ENCODE peak calls at places on chromosomes 4 and X, in eight cellular contexts. G is A549, F is ovary, B is H1, Q is stomach, L is transverse colon, N is upper lobe of left lung, T is tibial nerve. U is an unnamed sample.

GRCh38 chrX:40064055-40064597 is 33.6 kb downstream of the BCOR start:
- DNase-seq in G (no peak), F (no peak), B (no peak), Q (no peak), L (no peak), N (no peak), T (no peak), U (no peak)

GRCh38 chrX:7052541-7052940 is 95.0 kb upstream of the STS start:
- DNase-seq in G (no peak), F (no peak), B (no peak), Q (no peak), L (no peak), N (no peak), T (no peak), U (no peak)

GRCh38 chr4:88018471-88018870 is 11.0 kb downstream of the PKD2 start:
- DNase-seq in G (no peak), F (no peak), B (no peak), Q (no peak), L (no peak), N (no peak), T (no peak), U (peak; percentile 89)

GRCh38 chr4:93144644-93145043 is 683.9 kb upstream of the ATOH1 start:
- DNase-seq in G (no peak), F (no peak), B (no peak), Q (no peak), L (no peak), N (no peak), T (no peak), U (no peak)

GRCh38 chrX:24002792-24003191 is 24.2 kb downstream of the KLHL15 start:
- DNase-seq in G (no peak), F (no peak), B (no peak), Q (no peak), L (no peak), N (no peak), T (no peak), U (no peak)

GRCh38 chrX:97563531-97564133 is 679.9 kb downstream of the RPA4 start:
- DNase-seq in G (no peak), F (peak; percentile 43), B (no peak), Q (peak; percentile 31), L (peak; percentile 41), N (peak; percentile 51), T (no peak), U (peak; percentile 65)

GRCh38 chr4:138310991-138311390 is 68.8 kb upstream of the SLC7A11 start:
- DNase-seq in G (no peak), F (no peak), B (no peak), Q (no peak), L (no peak), N (no peak), T (no peak), U (no peak)

GRCh38 chrX:40853816-40854123 is 118.4 kb upstream of the MED14 start:
- DNase-seq in G (no peak), F (no peak), B (no peak), Q (no peak), L (no peak), N (no peak), T (no peak), U (no peak)

GRCh38 chrX:39613997-39614679 is 483.6 kb downstream of the BCOR start:
- DNase-seq in G (no peak), F (no peak), B (peak; percentile 25), Q (no peak), L (peak; percentile 19), N (no peak), T (no peak), U (no peak)

GRCh38 chr4:24321151-24321550 is 263.2 kb downstream of the DHX15 start:
- DNase-seq in G (no peak), F (no peak), B (no peak), Q (no peak), L (no peak), N (no peak), T (no peak), U (no peak)

GRCh38 chr4:25351777-25352421 is 25.2 kb upstream of the ANAPC4 start:
- DNase-seq in G (no peak), F (no peak), B (peak; percentile 23), Q (no peak), L (no peak), N (no peak), T (no peak), U (no peak)

GRCh38 chr4:125735107-125735506 is 420.4 kb downstream of the FAT4 start:
- DNase-seq in G (peak; percentile 31), F (no peak), B (no peak), Q (no peak), L (no peak), N (peak; percentile 46), T (no peak), U (no peak)
- TF ChIP-seq EP300 in G (no peak), F (no peak), B (no peak), Q (no peak), L (no peak), N (no peak), T (no peak), U (no peak)

DNA sequence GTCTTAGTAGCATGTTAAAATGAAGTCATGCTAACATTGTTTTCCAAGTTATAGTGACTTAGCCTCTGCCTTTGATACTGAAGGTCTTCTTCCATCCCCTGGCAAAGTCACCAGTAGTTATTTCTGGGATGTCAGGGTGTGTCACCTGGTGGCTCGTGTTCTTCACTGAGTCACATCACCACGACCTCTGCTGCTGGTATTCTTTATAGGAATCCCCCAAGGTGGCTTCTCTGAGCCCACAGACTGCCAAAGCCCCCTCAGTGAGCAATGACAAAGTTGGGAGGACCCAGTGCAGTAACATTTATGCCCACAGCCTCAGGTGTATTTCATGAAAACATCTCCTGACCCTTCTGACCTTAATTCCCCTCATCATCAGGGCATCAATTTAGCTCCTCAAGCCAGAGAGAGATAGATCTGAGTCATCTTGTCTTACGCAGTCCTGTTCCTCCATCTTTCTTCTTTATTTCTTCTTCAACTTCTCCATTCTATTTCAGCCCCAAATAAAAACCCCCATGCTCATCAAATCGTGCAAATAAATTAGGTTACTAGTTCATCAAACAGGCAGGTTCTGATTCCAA is 29.3 kb upstream of the GPRIN3 start:
- DNase-seq in G (no peak), F (no peak), B (no peak), Q (no peak), L (no peak), N (no peak), T (no peak), U (no peak)
- TF ChIP-seq EP300 in G (no peak), F (no peak), B (no peak), Q (no peak), L (no peak), N (no peak), T (no peak), U (no peak)

GRCh38 chr4:169795585-169795984 is 37.8 kb upstream of the HPF1 start:
- DNase-seq in G (no peak), F (no peak), B (no peak), Q (no peak), L (no peak), N (no peak), T (no peak), U (no peak)

GRCh38 chr4:169791064-169791463 is 33.3 kb upstream of the HPF1 start:
- DNase-seq in G (no peak), F (no peak), B (no peak), Q (no peak), L (no peak), N (no peak), T (no peak), U (no peak)

GRCh38 chr4:169791527-169792156 is 33.9 kb upstream of the HPF1 start:
- DNase-seq in G (peak; percentile 37), F (peak; percentile 37), B (peak; percentile 17), Q (no peak), L (peak; percentile 8), N (no peak), T (peak; percentile 15), U (no peak)
- TF ChIP-seq EP300 in G (no peak), F (no peak), B (no peak), Q (no peak), L (no peak), N (no peak), T (no peak), U (no peak)

DNA sequence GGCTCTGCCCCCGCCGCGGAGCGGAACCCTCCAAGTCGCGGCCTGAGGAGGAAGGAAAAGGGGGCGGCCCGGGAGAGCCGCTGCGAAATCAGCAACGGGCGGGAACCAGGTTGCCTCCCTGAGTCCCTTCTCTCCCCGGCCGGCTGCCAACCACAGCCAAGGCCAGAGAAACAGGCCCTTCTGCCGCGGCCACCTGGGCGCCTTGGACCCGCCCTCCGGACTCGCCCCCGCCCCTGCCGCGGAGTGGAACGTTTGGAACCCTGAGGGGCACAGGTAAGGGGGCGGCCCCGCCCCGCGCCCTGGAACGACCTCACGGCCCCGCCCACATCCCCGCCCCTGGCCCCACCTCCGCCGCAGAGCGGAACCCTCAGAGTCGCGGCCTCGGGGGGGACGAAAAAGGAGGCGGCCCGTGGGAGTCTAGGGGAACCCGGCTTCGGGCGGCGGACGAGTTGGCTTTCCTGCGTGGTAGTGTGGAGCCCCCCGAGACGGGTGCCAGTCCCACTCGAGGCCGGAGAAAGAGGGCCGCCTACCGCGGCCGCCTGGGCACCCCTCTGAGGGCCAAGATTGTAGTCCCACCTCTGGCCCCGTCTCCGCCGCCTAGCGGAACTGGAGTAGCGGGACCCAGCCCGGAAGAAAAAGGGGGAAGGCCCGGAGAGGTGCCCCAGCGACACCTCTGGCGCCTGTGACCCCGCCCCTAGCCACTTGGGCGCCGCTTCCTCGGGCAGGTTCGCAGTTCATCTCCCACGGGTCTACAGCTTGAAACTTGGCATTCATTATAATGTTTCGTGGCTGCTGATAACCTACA is 669 bp upstream of the PHKA2 start:
- DNase-seq in G (peak; percentile 81), F (peak; percentile 87), B (no peak), Q (peak; percentile 85), L (peak; percentile 86), N (peak; percentile 85), T (peak; percentile 49), U (peak; percentile 89)
- TF ChIP-seq EP300 in G (no peak), F (no peak), B (no peak), Q (no peak), L (no peak), N (no peak), T (no peak), U (no peak)

GRCh38 chr4:170979736-170980135 is 833.5 kb upstream of the GALNTL6 start:
- DNase-seq in G (no peak), F (no peak), B (no peak), Q (no peak), L (no peak), N (no peak), T (no peak), U (no peak)
- TF ChIP-seq EP300 in G (no peak), F (no peak), B (no peak), Q (no peak), L (no peak), N (no peak), T (no peak), U (no peak)

GRCh38 chr4:10182446-10183424 is 66.1 kb upstream of the WDR1 start:
- DNase-seq in G (no peak), F (no peak), B (no peak), Q (no peak), L (no peak), N (no peak), T (no peak), U (no peak)

GRCh38 chr4:10184051-10184450 is 67.5 kb upstream of the WDR1 start:
- DNase-seq in G (no peak), F (no peak), B (no peak), Q (no peak), L (no peak), N (no peak), T (no peak), U (no peak)

GRCh38 chr4:10181745-10182445 is 65.3 kb upstream of the WDR1 start:
- DNase-seq in G (no peak), F (no peak), B (no peak), Q (no peak), L (no peak), N (no peak), T (no peak), U (no peak)

GRCh38 chr4:10184501-10184938 is 67.9 kb upstream of the WDR1 start:
- DNase-seq in G (no peak), F (no peak), B (no peak), Q (no peak), L (no peak), N (no peak), T (no peak), U (no peak)

GRCh38 chr4:10183462-10183861 is 66.9 kb upstream of the WDR1 start:
- DNase-seq in G (no peak), F (no peak), B (no peak), Q (no peak), L (no peak), N (no peak), T (no peak), U (no peak)
- TF ChIP-seq EP300 in G (no peak), F (no peak), B (no peak), Q (no peak), L (no peak), N (no peak), T (no peak), U (no peak)

U was measured in sigmoid colon.